ENCODE peak calls at places on chromosomes 11 and 22, in four cellular contexts. J, K, A and Y are unnamed samples.

GRCh38 chr11:69155302-69156198 is at the start of gene SMIM38:
- DNase-seq in J (no peak), K (no peak), A (no peak), Y (no peak)

GRCh38 chr11:11034476-11034875 is 176.6 kb upstream of the ZBED5 start:
- DNase-seq in J (no peak), K (no peak), A (no peak), Y (no peak)

GRCh38 chr11:76803811-76804600 is 20.9 kb downstream of the TSKU start:
- DNase-seq in J (no peak), K (peak), A (no peak), Y (no peak)

GRCh38 chr11:1854949-1855885 is 2.3 kb downstream of the LSP1 start:
- DNase-seq in J (no peak), K (no peak), A (no peak), Y (no peak)

GRCh38 chr11:45450189-45450588 is 164.0 kb upstream of the SYT13 start:
- DNase-seq in J (peak), K (peak), A (no peak), Y (peak)

GRCh38 chr11:128772814-128773213 is 78.9 kb downstream of the FLI1 start:
- DNase-seq in J (no peak), K (no peak), A (no peak), Y (no peak)

GRCh38 chr11:106076923-106077608 is at the start of gene KBTBD3:
- DNase-seq in J (peak), K (peak), A (peak), Y (peak)

GRCh38 chr11:1749787-1750351 is 526 bp downstream of the IFITM10 start:
- DNase-seq in J (peak), K (peak), A (no peak), Y (peak)

GRCh38 chr11:118530683-118531596 is at the start of gene TMEM25:
- DNase-seq in J (peak), K (peak), A (peak), Y (peak)

GRCh38 chr11:61890536-61891330 is 612 bp downstream of the FADS3 start:
- DNase-seq in J (peak), K (peak), A (peak), Y (peak)

GRCh38 chr22:48893288-48894063 is 934.2 kb downstream of the BRD1 start:
- DNase-seq in J (no peak), K (no peak), A (no peak), Y (no peak)

GRCh38 chr11:363948-364761 is 5.1 kb upstream of the B4GALNT4 start:
- DNase-seq in J (no peak), K (peak), A (no peak), Y (no peak)

GRCh38 chr11:44579172-44579804 is 13.8 kb downstream of the CD82 start:
- DNase-seq in J (no peak), K (no peak), A (no peak), Y (no peak)

GRCh38 chr11:130720232-130720787 is 196.0 kb downstream of the SNX19 start:
- DNase-seq in J (no peak), K (no peak), A (no peak), Y (no peak)

GRCh38 chr11:2272241-2272945 is 2.0 kb upstream of the ASCL2 start:
- DNase-seq in J (no peak), K (no peak), A (no peak), Y (no peak)

GRCh38 chr11:58765078-58765477 is 33.3 kb upstream of the GLYAT start:
- DNase-seq in J (no peak), K (no peak), A (no peak), Y (no peak)

GRCh38 chr22:46598224-46598623 is 22.0 kb upstream of the GRAMD4 start:
- DNase-seq in J (no peak), K (no peak), A (no peak), Y (no peak)

GRCh38 chr11:125371451-125371935 is 124.6 kb downstream of the FEZ1 start:
- DNase-seq in J (no peak), K (no peak), A (peak), Y (no peak)

GRCh38 chr11:69274531-69275016 is 19.4 kb upstream of the MYEOV start:
- DNase-seq in J (no peak), K (no peak), A (no peak), Y (no peak)

GRCh38 chr11:27388001-27388400 is 25.0 kb upstream of the CCDC34 start:
- DNase-seq in J (no peak), K (no peak), A (no peak), Y (no peak)

GRCh38 chr11:61265357-61265756 is 24.4 kb downstream of the PGA5 start:
- DNase-seq in J (no peak), K (no peak), A (no peak), Y (no peak)

GRCh38 chr22:21734540-21735197 is 925 bp downstream of the YPEL1 start:
- DNase-seq in J (no peak), K (no peak), A (no peak), Y (no peak)

GRCh38 chr22:47111626-47112373 is 349.4 kb downstream of the TBC1D22A start:
- DNase-seq in J (peak), K (no peak), A (no peak), Y (peak)

GRCh38 chr11:65787649-65788622 is 1.1 kb downstream of the OVOL1 start:
- DNase-seq in J (no peak), K (no peak), A (peak), Y (no peak)

GRCh38 chr11:120181446-120181992 is 29.3 kb upstream of the OAF start:
- DNase-seq in J (no peak), K (no peak), A (no peak), Y (no peak)

GRCh38 chr11:75492181-75492820 is 33.4 kb downstream of the GDPD5 start:
- DNase-seq in J (no peak), K (no peak), A (no peak), Y (no peak)

GRCh38 chr11:72352859-72353551 is 81.3 kb downstream of the CLPB start:
- DNase-seq in J (peak), K (peak), A (peak), Y (peak)

GRCh38 chr22:24225951-24226350 is 18.9 kb downstream of the GGT5 start:
- DNase-seq in J (no peak), K (no peak), A (no peak), Y (no peak)

GRCh38 chr22:41687901-41688364 is 734 bp downstream of the SNU13 start:
- DNase-seq in J (no peak), K (peak), A (peak), Y (peak)

GRCh38 chr11:75814686-75815344 is at the start of gene UVRAG:
- DNase-seq in J (peak), K (peak), A (peak), Y (peak)

GRCh38 chr11:77506857-77507256 is 33.0 kb upstream of the PAK1 start:
- DNase-seq in J (peak), K (no peak), A (no peak), Y (peak)

GRCh38 chr22:31626427-31627150 is 35.4 kb downstream of the PISD start:
- DNase-seq in J (no peak), K (no peak), A (no peak), Y (no peak)

GRCh38 chr22:24083361-24083760 is 72.3 kb downstream of the CABIN1 start:
- DNase-seq in J (no peak), K (no peak), A (no peak), Y (no peak)

GRCh38 chr11:120432056-120433018 is 79.2 kb upstream of the GRIK4 start:
- DNase-seq in J (peak), K (peak), A (no peak), Y (peak)

GRCh38 chr11:43366597-43367121 is 7.9 kb downstream of the TTC17 start:
- DNase-seq in J (peak), K (peak), A (no peak), Y (peak)

GRCh38 chr11:119222308-119222707 is 16.2 kb downstream of the CBL start:
- DNase-seq in J (peak), K (peak), A (no peak), Y (peak)

GRCh38 chr11:76248210-76248609 is 41.9 kb upstream of the WNT11 start:
- DNase-seq in J (no peak), K (peak), A (no peak), Y (no peak)

GRCh38 chr22:36352775-36353507 is 34.8 kb downstream of the MYH9 start:
- DNase-seq in J (peak), K (peak), A (no peak), Y (peak)

GRCh38 chr11:70796601-70797000 is 398.3 kb downstream of the CTTN start:
- DNase-seq in J (no peak), K (no peak), A (no peak), Y (no peak)
- TF ChIP-seq CTCF in J (peak), K (peak), A (no peak), Y (peak)

DNA sequence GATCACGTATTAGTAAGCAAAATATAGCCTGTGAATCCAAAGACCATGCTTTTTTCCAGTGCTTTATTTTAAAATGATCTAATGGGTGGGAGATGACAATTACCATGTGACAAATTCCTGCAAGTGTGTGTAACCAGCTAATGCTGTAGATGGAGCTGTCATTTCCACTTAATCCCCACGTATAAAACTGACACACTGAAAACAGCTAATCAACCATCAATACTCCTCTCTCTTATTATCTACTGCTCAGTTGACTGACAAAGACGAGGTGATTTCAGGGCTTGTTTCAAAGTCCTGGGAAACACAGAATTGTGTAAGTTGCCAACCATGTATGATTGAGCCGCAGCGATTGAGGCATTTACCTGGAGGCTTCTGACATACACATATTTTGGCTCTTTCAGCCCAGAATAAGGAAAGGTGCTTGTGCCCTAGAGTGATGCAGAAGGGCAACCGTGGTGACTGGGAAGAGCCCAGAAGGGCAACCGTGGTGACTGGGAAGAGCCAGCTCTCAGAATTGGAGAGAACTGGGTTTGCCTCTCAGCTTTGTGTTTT is 9.7 kb downstream of the SLN start:
- DNase-seq in J (no peak), K (no peak), A (no peak), Y (no peak)
- H3K4me3 ChIP-seq in J (no peak), K (no peak), A (no peak), Y (no peak)

GRCh38 chr11:117020287-117020686 is 77.9 kb downstream of the SIK3 start:
- DNase-seq in J (no peak), K (no peak), A (no peak), Y (no peak)
- TF ChIP-seq CTCF in J (no peak), K (no peak), A (no peak), Y (no peak)

DNA sequence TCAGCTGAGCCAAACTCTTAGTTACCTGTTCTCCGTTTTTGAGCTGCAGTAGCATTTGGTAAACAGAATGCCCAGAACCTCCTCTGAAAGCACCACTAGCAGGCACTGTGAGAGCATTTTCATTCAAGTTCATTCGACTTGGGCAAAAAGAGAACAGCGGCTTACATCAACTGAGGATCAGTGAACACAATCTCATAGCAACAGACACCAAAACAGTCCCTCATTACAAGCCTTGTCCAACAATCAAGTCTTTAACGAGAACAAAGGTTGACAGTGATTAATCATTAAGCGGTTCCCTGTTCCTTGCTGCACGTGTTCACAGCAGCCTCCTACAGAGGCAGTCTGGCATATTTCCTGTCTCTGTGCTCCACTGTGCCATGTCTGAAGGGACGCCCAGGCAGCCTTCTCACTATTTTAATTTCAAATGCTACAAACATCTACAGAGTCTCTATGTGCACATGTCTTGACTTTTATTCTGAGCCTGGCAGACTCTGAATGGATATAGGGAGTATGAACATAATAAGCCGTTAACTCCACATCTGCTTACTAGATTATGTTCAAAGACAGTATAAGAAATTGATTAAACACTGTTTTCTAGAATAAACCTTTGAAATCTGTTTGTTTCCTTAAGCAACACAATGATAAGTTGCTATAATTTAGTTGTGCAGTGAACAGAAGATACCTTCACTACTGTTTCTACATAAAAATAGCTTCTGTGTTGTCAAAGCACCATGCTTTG is 88.3 kb upstream of the MTMR2 start:
- DNase-seq in J (peak), K (peak), A (peak), Y (peak)
- H3K4me3 ChIP-seq in J (no peak), K (no peak), A (no peak), Y (no peak)

DNA sequence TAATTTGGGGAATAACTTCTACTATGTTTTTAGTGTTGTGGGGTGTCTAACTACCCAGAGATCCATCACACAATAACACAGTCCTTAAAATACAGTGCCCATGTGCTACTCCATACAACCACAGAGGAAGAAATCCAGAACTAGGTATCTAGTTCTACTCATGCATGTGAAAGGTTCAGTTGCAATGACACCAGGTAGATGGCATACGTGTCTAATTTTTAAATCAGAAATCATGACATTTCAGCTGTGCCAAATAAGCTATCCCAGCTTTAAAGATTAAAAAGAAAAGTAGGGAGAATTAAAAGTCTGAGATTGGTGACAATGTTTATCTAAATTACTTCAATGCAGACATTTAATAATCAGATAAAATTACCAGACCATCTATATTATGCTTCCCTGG is 122.2 kb downstream of the CD44 start:
- DNase-seq in J (no peak), K (no peak), A (no peak), Y (no peak)
- TF ChIP-seq CTCF in J (no peak), K (no peak), A (no peak), Y (no peak)

DNA sequence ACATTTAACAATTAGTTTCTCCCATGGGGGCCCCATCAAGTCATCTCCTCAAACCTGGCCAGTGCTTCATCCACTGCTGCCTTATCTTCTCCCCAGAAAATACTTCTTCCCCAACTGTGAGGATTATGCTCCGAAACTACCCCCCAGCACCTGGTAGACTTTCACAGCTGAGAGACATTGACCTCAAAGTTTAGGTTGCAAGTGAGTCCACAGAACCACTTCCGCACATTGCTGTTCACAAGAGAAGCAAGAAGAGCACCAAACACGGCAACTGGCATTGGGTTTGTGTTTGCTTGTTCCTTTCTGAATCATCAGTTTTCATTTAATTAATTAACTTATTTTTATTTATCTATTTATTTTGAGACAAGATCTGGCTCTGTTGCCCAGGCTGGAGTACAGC is 6.1 kb downstream of the MCHR1 start:
- DNase-seq in J (no peak), K (no peak), A (no peak), Y (no peak)
- H3K4me3 ChIP-seq in J (no peak), K (no peak), A (no peak), Y (no peak)

DNA sequence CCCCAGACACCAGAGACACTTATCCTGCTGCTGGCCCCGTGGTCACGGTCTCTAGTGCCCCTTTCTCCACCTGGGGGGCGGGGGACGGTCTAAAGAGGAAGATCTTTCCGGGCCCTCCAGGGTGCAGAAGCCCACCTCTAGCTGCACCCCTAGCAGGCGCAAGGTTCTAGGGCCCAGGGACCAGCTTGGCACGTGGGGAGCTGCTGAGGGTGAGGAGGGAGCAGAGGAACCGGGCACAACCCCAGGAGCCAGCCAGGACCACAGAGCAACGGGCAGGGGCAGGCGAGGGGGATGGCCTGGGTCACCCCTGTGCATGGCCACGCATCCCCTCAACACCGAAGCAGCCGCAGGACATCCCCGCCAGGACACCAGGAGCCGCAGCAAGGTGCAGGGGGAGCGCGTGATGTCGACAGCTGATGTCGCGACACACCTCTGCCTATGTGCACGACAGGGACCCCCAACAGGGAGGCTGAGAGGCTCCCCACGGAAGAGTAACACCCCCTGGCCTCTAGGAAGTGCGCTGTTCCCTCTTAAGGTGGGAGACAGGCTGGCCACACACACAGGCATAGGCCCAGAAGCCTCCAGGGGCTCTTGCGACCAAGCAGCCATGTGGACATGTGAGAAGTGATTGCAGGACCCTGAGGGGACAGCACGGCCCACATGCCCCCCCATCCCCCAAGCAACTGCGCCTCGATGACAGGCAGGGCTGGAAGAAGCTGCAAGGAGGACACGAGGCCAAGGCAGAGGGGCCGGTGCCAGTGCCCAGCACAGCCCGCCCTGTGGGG is 5.1 kb downstream of the LRFN4 start:
- DNase-seq in J (no peak), K (no peak), A (no peak), Y (no peak)
- TF ChIP-seq CTCF in J (no peak), K (no peak), A (no peak), Y (no peak)

GRCh38 chr22:37559521-37559900 is 769 bp upstream of the CDC42EP1 start:
- DNase-seq in J (no peak), K (no peak), A (no peak), Y (no peak)
- H3K4me3 ChIP-seq in J (peak), K (peak), A (no peak), Y (peak)

DNA sequence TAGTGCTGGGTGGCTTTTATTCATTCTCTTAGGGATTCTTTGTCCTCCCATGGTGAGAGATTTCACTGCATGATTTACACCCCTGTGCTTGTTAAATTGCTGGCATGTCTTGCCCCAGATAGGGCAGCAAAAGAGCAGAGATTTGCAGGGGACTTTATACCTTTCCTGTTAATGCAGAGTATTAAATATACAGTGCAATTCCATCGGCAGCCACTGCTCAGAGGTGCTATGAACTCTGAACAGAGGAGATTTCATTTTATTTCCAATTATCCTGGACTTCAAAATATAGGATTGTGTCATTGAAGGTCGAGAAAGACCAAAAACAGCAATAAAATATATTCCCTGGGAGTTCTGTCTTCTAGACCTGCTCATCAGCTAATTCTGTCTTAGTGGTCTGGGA is 263.4 kb upstream of the NCAM1 start:
- DNase-seq in J (no peak), K (no peak), A (no peak), Y (no peak)
- TF ChIP-seq CTCF in J (peak), K (no peak), A (no peak), Y (no peak)

DNA sequence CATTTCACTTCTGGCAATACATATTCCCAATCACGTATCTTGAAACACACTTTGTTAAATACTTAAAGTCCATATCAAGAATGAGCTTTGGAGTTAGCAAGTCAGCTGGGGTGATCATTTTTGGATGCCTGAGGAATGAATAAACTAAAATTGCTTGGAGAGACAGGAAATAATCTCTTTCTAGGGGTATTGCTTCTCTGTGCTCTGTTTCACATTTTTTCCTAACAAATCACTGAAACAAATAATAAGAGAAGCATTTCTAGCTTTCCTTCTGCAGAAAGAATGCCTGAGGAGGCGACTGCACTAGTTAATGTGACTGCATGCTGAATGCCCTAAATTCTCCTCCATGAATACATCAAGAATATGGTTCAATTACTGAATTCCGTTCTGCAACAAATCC is 541.4 kb upstream of the CCDC90B start:
- DNase-seq in J (peak), K (peak), A (no peak), Y (peak)
- H3K4me3 ChIP-seq in J (no peak), K (no peak), A (no peak), Y (no peak)